ENCODE peak calls at places on chromosomes 12 and 14, in five cellular contexts. T is D721Med, P is coronary artery, X is cardiac muscle cell, M is stomach. L is an unnamed sample.

GRCh38 chr12:16880864-16881285 is 274.9 kb upstream of the LMO3 start:
- DNase-seq in T (no peak), P (no peak), X (no peak), M (peak), L (no peak)

GRCh38 chr12:27906127-27906500 is 66.4 kb downstream of the PTHLH start:
- DNase-seq in T (no peak), P (no peak), X (no peak), M (no peak), L (no peak)

GRCh38 chr14:99733221-99733550 is 49.1 kb downstream of the CYP46A1 start:
- DNase-seq in T (no peak), P (no peak), X (no peak), M (no peak), L (no peak)

GRCh38 chr12:102631274-102631673 is 150.9 kb upstream of the IGF1 start:
- DNase-seq in T (no peak), P (no peak), X (peak), M (no peak), L (no peak)

GRCh38 chr12:32568241-32568640 is 110.9 kb upstream of the DNM1L start:
- DNase-seq in T (no peak), P (no peak), X (peak), M (no peak), L (no peak)

GRCh38 chr14:72782817-72783216 is 111.1 kb downstream of the DPF3 start:
- DNase-seq in T (no peak), P (peak), X (no peak), M (no peak), L (no peak)

GRCh38 chr14:89258728-89259273 is 158.2 kb downstream of the FOXN3 start:
- DNase-seq in T (no peak), P (peak), X (no peak), M (no peak), L (no peak)

GRCh38 chr12:66529934-66530333 is 148.9 kb downstream of the GRIP1 start:
- DNase-seq in T (no peak), P (no peak), X (no peak), M (no peak), L (no peak)

GRCh38 chr12:103848132-103848531 is 7.1 kb upstream of the NT5DC3 start:
- DNase-seq in T (no peak), P (no peak), X (no peak), M (no peak), L (no peak)

GRCh38 chr12:26014085-26014484 is 55.6 kb downstream of the RASSF8 start:
- DNase-seq in T (no peak), P (no peak), X (no peak), M (no peak), L (no peak)

GRCh38 chr14:100673085-100673806 is 53.4 kb upstream of the DLK1 start:
- DNase-seq in T (no peak), P (no peak), X (no peak), M (peak), L (no peak)

GRCh38 chr12:40525054-40525453 is 167.2 kb upstream of the CNTN1 start:
- DNase-seq in T (no peak), P (no peak), X (no peak), M (no peak), L (no peak)

GRCh38 chr12:10783252-10783651 is 19.2 kb downstream of the TAS2R7 start:
- DNase-seq in T (no peak), P (no peak), X (no peak), M (no peak), L (no peak)

GRCh38 chr12:14770495-14771313 is 32.6 kb downstream of the WBP11 start:
- DNase-seq in T (no peak), P (peak), X (peak), M (peak), L (no peak)

GRCh38 chr12:3152892-3153291 is 75.7 kb downstream of the TSPAN9 start:
- DNase-seq in T (no peak), P (no peak), X (no peak), M (no peak), L (peak)

GRCh38 chr14:104795781-104796681 is 483 bp upstream of the AKT1 start:
- DNase-seq in T (peak), P (no peak), X (peak), M (peak), L (no peak)

GRCh38 chr12:10301103-10301502 is 6.6 kb upstream of the KLRD1 start:
- DNase-seq in T (no peak), P (no peak), X (no peak), M (no peak), L (no peak)

GRCh38 chr14:89466460-89466859 is 49.4 kb upstream of the FOXN3 start:
- DNase-seq in T (no peak), P (no peak), X (no peak), M (no peak), L (no peak)

GRCh38 chr14:65866906-65867305 is 454.4 kb downstream of the FUT8 start:
- DNase-seq in T (no peak), P (no peak), X (peak), M (no peak), L (no peak)

GRCh38 chr14:64990939-64991338 is 4.2 kb downstream of the FNTB start:
- DNase-seq in T (no peak), P (no peak), X (no peak), M (no peak), L (no peak)

GRCh38 chr12:128265566-128265965 is 1.4 kb upstream of the TMEM132C start:
- DNase-seq in T (no peak), P (no peak), X (no peak), M (no peak), L (no peak)

GRCh38 chr14:55454264-55455151 is 14.1 kb upstream of the TBPL2 start:
- DNase-seq in T (peak), P (no peak), X (peak), M (peak), L (no peak)

GRCh38 chr12:11615481-11615880 is 34.0 kb upstream of the ETV6 start:
- DNase-seq in T (no peak), P (no peak), X (no peak), M (no peak), L (no peak)

GRCh38 chr12:119693511-119693910 is 25.6 kb downstream of the PRKAB1 start:
- DNase-seq in T (no peak), P (no peak), X (no peak), M (no peak), L (no peak)

GRCh38 chr14:100313045-100313400 is 6.8 kb upstream of the SLC25A29 start:
- DNase-seq in T (no peak), P (no peak), X (no peak), M (no peak), L (no peak)

GRCh38 chr14:58747181-58747580 is 109.4 kb downstream of the DACT1 start:
- DNase-seq in T (no peak), P (peak), X (peak), M (no peak), L (no peak)

GRCh38 chr12:54154708-54155316 is 34.0 kb downstream of the SMUG1 start:
- DNase-seq in T (no peak), P (no peak), X (no peak), M (no peak), L (no peak)

GRCh38 chr12:2596441-2596840 is 198.3 kb upstream of the FKBP4 start:
- DNase-seq in T (no peak), P (no peak), X (no peak), M (no peak), L (no peak)

GRCh38 chr14:68957688-68958248 is 21.3 kb downstream of the ACTN1 start:
- DNase-seq in T (no peak), P (no peak), X (no peak), M (no peak), L (peak)
- TF ChIP-seq CTCF in T (no peak), P (no peak), X (no peak), M (no peak), L (no peak)

GRCh38 chr12:124734224-124734788 is 129.4 kb downstream of the SCARB1 start:
- DNase-seq in T (no peak), P (no peak), X (no peak), M (no peak), L (no peak)
- TF ChIP-seq CTCF in T (no peak), P (no peak), X (no peak), M (no peak), L (peak)

DNA sequence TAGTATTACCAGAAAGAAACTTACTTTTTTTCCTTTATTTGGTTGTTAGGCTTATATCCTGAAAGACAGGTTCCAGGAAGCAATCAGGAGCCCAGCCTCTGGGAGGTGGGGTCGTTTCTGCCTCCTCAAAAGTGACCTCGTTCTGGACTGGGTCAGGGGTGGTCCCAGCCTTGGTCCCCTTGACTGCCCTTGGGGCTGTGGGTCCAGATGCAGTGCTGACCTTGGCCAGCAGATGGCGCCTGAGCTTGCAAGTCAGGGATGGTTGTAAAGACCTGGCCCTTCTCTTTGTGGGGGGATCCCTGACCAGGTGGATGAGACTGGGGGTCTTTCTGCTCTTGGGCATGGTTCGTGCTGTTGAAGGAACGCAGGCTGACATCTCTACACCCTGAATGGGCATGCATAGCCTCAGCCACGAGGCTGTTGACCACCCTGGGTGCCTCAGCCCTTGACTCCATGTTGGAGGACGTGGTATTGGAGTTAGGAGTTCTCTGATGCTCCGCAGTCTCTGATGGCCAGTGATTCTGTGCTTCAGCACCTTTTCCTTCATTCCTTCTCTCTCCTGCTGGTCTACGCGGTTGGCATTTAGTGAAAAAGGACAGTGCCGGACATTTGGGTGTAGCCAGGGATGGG is 62.4 kb downstream of the ADCK1 start:
- DNase-seq in T (peak), P (no peak), X (peak), M (peak), L (no peak)
- TF ChIP-seq CTCF in T (peak), P (peak), X (peak), M (peak), L (peak)

DNA sequence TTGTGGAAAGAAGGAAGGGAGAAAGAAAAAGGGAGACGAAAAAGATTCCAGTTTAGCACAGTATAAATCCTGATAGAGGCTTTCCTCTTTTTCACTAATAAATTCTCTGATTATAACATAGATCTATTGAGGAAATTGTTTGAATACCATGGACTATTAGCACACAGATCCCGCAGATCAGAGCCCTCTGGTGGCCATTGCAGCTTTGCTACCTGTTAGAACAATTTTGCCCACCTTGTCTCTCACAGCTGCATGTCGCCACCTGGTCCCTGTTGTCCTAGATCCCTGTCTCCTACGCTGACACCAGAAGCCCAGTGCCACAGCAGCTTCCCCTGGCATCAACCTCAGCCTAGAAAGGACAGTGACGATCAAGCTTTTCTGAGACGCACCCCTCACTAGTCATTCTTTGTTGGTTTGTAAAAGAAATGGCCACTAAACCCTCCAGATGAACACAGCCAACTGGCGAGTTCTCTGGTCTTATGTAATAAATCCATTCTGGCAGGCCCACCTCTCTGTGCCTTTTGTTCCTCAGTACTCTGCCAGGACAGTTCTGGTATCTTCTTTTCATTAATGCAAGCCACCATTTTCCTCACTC is 9.9 kb downstream of the GPHB5 start:
- DNase-seq in T (no peak), P (no peak), X (peak), M (no peak), L (no peak)
- TF ChIP-seq CTCF in T (peak), P (no peak), X (peak), M (no peak), L (peak)

GRCh38 chr14:78170203-78170602 is at the start of gene NRXN3:
- DNase-seq in T (no peak), P (no peak), X (no peak), M (no peak), L (no peak)

GRCh38 chr14:78162202-78162601 is 8.0 kb upstream of the NRXN3 start:
- DNase-seq in T (no peak), P (no peak), X (peak), M (no peak), L (no peak)

GRCh38 chr14:78164226-78164853 is 5.8 kb upstream of the NRXN3 start:
- DNase-seq in T (peak), P (no peak), X (no peak), M (peak), L (no peak)
- TF ChIP-seq CTCF in T (peak), P (no peak), X (peak), M (peak), L (peak)

L was measured in chondrocyte.